ENCODE peak calls at places on chromosomes 2 and 18, in eight cellular contexts. K is cardiac fibroblast, A is NCI-H345, X is GM23338, L is HTR-8/SVneo, I is GM10248, T is SW480, Y is endothelial cell. D is an unnamed sample.

GRCh38 chr2:44296653-44297052 is 21.4 kb downstream of the SLC3A1 start:
- DNase-seq in K (no peak), A (no peak), X (no peak), L (no peak), I (no peak), T (no peak), Y (no peak), D (no peak)

GRCh38 chr2:171491292-171491691 is 31.0 kb upstream of the CYBRD1 start:
- DNase-seq in K (no peak), A (no peak), X (no peak), L (no peak), I (no peak), T (no peak), Y (no peak), D (no peak)

GRCh38 chr2:96642564-96643350 is at the start of gene FER1L5:
- DNase-seq in K (peak), A (no peak), X (peak), L (peak), I (no peak), T (peak), Y (peak), D (peak)

GRCh38 chr2:35973132-35973736 is 382.3 kb upstream of the CRIM1 start:
- DNase-seq in K (peak), A (no peak), X (peak), L (peak), I (no peak), T (peak), Y (peak), D (peak)

GRCh38 chr2:19711470-19712372 is 190.1 kb downstream of the TTC32 start:
- DNase-seq in K (peak), A (peak), X (peak), L (peak), I (no peak), T (peak), Y (peak), D (no peak)

GRCh38 chr2:114729025-114729424 is 286.6 kb downstream of the DPP10 start:
- DNase-seq in K (no peak), A (no peak), X (peak), L (no peak), I (no peak), T (peak), Y (no peak), D (no peak)

GRCh38 chr2:143489135-143489534 is 359.9 kb downstream of the ARHGAP15 start:
- DNase-seq in K (peak), A (no peak), X (no peak), L (peak), I (no peak), T (no peak), Y (no peak), D (no peak)

GRCh38 chr2:78721302-78722033 is 304.0 kb upstream of the REG3G start:
- DNase-seq in K (no peak), A (no peak), X (no peak), L (no peak), I (no peak), T (no peak), Y (no peak), D (no peak)

GRCh38 chr18:22260208-22260816 is 90.9 kb downstream of the GATA6 start:
- DNase-seq in K (no peak), A (no peak), X (no peak), L (no peak), I (no peak), T (no peak), Y (no peak), D (no peak)

GRCh38 chr18:75496151-75496550 is 68.6 kb upstream of the SMIM21 start:
- DNase-seq in K (no peak), A (no peak), X (no peak), L (no peak), I (no peak), T (no peak), Y (no peak), D (no peak)

GRCh38 chr2:205590759-205591158 is 91.5 kb upstream of the NRP2 start:
- DNase-seq in K (peak), A (no peak), X (no peak), L (no peak), I (no peak), T (no peak), Y (no peak), D (no peak)

GRCh38 chr2:10057231-10058107 is 14.1 kb downstream of the KLF11 start:
- DNase-seq in K (peak), A (no peak), X (peak), L (peak), I (peak), T (peak), Y (peak), D (no peak)

GRCh38 chr2:145012214-145012670 is 492.3 kb upstream of the ZEB2 start:
- DNase-seq in K (peak), A (peak), X (no peak), L (no peak), I (no peak), T (no peak), Y (no peak), D (peak)

GRCh38 chr2:58633576-58634365 is 392.6 kb upstream of the FANCL start:
- DNase-seq in K (peak), A (no peak), X (no peak), L (peak), I (no peak), T (peak), Y (no peak), D (no peak)

GRCh38 chr18:12318334-12318697 is 10.3 kb downstream of the TUBB6 start:
- DNase-seq in K (no peak), A (peak), X (no peak), L (no peak), I (no peak), T (no peak), Y (no peak), D (no peak)

GRCh38 chr2:29920130-29920577 is 1.2 kb downstream of the ALK start:
- DNase-seq in K (peak), A (no peak), X (peak), L (peak), I (peak), T (no peak), Y (peak), D (no peak)

GRCh38 chr2:216034065-216034464 is 20.7 kb upstream of the MREG start:
- DNase-seq in K (peak), A (peak), X (peak), L (peak), I (peak), T (peak), Y (peak), D (peak)

GRCh38 chr2:155115856-155116255 is 417.4 kb downstream of the KCNJ3 start:
- DNase-seq in K (no peak), A (no peak), X (no peak), L (no peak), I (no peak), T (no peak), Y (no peak), D (no peak)

GRCh38 chr2:100741880-100742814 is 77.8 kb upstream of the NPAS2 start:
- DNase-seq in K (peak), A (no peak), X (no peak), L (peak), I (no peak), T (peak), Y (no peak), D (no peak)

GRCh38 chr18:49609416-49610284 is 47.8 kb downstream of the LIPG start:
- DNase-seq in K (peak), A (peak), X (no peak), L (no peak), I (no peak), T (peak), Y (no peak), D (peak)